ENCODE peak calls at places on chromosomes 2 and 18, in eight cellular contexts. P is fibroblast of the conjunctiva; N is lower lobe of right lung; L is activated naive CD4-positive, alpha-beta T cell treated with anti-CD3 and anti-CD28 coated beads, Interleukin-2, amount 10 ng/mL, durations not matched to agents 7 days and 5 days; H is stimulated activated CD4-positive, alpha-beta T cell treated with anti-CD3 and anti-CD28 coated beads, Interleukin-1b, Interleukin-23, amount 100 ng/mL, for 48 hours; Z is ACHN; G is cardiac muscle cell; F is RWPE1. K is an unnamed sample.

GRCh38 chr2:43605851-43606250 is 10.0 kb upstream of the THADA start:
- DNase-seq in N (no peak), H (no peak), P (no peak), F (no peak), L (no peak), G (no peak), Z (no peak), K (no peak)

GRCh38 chr18:51123936-51124486 is 73.5 kb downstream of the MEX3C start:
- DNase-seq in G (no peak), H (no peak), N (no peak), Z (no peak), F (no peak), P (no peak), L (no peak), K (no peak)

GRCh38 chr2:104909317-104909716 is 55.4 kb downstream of the POU3F3 start:
- DNase-seq in F (no peak), P (no peak), L (no peak), H (no peak), Z (no peak), G (no peak), N (no peak), K (no peak)

GRCh38 chr2:63791387-63791786 is 50.3 kb upstream of the UGP2 start:
- DNase-seq in F (no peak), P (no peak), N (no peak), Z (no peak), H (no peak), L (no peak), G (no peak), K (no peak)

GRCh38 chr2:40367652-40368051 is 84.2 kb downstream of the SLC8A1 start:
- DNase-seq in Z (no peak), G (peak), H (no peak), L (no peak), P (peak), F (no peak), N (no peak), K (no peak)

GRCh38 chr2:241182126-241182525 is 6.4 kb upstream of the ANO7 start:
- DNase-seq in F (no peak), L (no peak), H (no peak), N (no peak), G (no peak), Z (no peak), P (no peak), K (no peak)

GRCh38 chr2:66070717-66071602 is 364.0 kb upstream of the MEIS1 start:
- DNase-seq in P (no peak), F (no peak), H (no peak), N (no peak), L (no peak), G (no peak), Z (no peak), K (no peak)

GRCh38 chr2:128695646-128696240 is 377.1 kb upstream of the HS6ST1 start:
- DNase-seq in Z (no peak), P (no peak), L (no peak), G (no peak), H (no peak), F (no peak), N (no peak), K (no peak)

GRCh38 chr18:2478662-2479061 is 92.6 kb downstream of the METTL4 start:
- DNase-seq in Z (no peak), G (no peak), P (no peak), N (no peak), F (no peak), L (no peak), H (no peak), K (no peak)

GRCh38 chr2:101306410-101306809 is 2.1 kb downstream of the RNF149 start:
- DNase-seq in F (no peak), P (no peak), Z (no peak), L (no peak), G (no peak), N (no peak), H (peak), K (no peak)

GRCh38 chr2:224417361-224417729 is 15.4 kb upstream of the FAM124B start:
- DNase-seq in H (no peak), G (no peak), P (no peak), F (no peak), Z (no peak), N (no peak), L (no peak), K (no peak)

GRCh38 chr2:20604957-20605381 is 45.9 kb downstream of the HS1BP3 start:
- DNase-seq in N (no peak), F (no peak), Z (no peak), H (no peak), P (peak), L (peak), G (peak), K (no peak)

GRCh38 chr2:183927367-183928355 is 670.7 kb upstream of the ZNF804A start:
- DNase-seq in F (peak), G (peak), Z (peak), P (peak), L (no peak), N (no peak), H (no peak), K (no peak)

GRCh38 chr18:9755603-9756002 is 47.5 kb downstream of the RAB31 start:
- DNase-seq in Z (no peak), G (peak), L (no peak), P (no peak), H (no peak), F (no peak), N (no peak), K (no peak)

GRCh38 chr18:25896178-25896780 is 194.1 kb downstream of the SS18 start:
- DNase-seq in N (no peak), P (peak), G (peak), F (peak), H (peak), Z (peak), L (peak), K (peak)

GRCh38 chr2:42659601-42660000 is 91.2 kb downstream of the MTA3 start:
- DNase-seq in H (no peak), L (no peak), N (no peak), G (peak), F (no peak), Z (no peak), P (no peak), K (no peak)

GRCh38 chr2:169693344-169693743 is 861 bp downstream of the CFAP210 start:
- DNase-seq in H (no peak), G (no peak), L (no peak), Z (peak), N (no peak), F (no peak), P (no peak), K (no peak)

GRCh38 chr2:159639712-159640111 is 23.4 kb upstream of the BAZ2B start:
- DNase-seq in G (peak), P (no peak), H (no peak), L (no peak), N (no peak), Z (no peak), F (no peak), K (no peak)

GRCh38 chr2:69242651-69243051 is 144.4 kb downstream of the GFPT1 start:
- DNase-seq in P (peak), Z (no peak), F (no peak), L (no peak), H (no peak), G (no peak), N (no peak), K (no peak)

GRCh38 chr2:28437918-28438317 is 45.3 kb downstream of the FOSL2 start:
- DNase-seq in Z (no peak), N (no peak), F (no peak), L (no peak), P (no peak), H (no peak), G (no peak), K (no peak)

GRCh38 chr2:25367296-25367695 is 25.6 kb upstream of the DNMT3A start:
- DNase-seq in P (no peak), Z (no peak), F (no peak), N (no peak), L (no peak), G (no peak), H (no peak), K (no peak)

GRCh38 chr18:80004600-80005342 is 16.4 kb upstream of the TXNL4A start:
- DNase-seq in Z (no peak), G (no peak), P (no peak), L (no peak), N (no peak), F (no peak), H (no peak), K (no peak)